ENCODE peak calls at places on chromosomes 4 and X, in four cellular contexts. One of them, this sample, is unnamed.

GRCh38 chr4:88054909-88055308 is 47.5 kb downstream of the PKD2 start:
- DNase-seq in HepG2: peak; percentile 70
- DNase-seq in HEK293T: peak; percentile 46
- DNase-seq in GM12878: no peak
- DNase-seq in this sample: peak; percentile 34

GRCh38 chr4:1870578-1871443 is at the start of gene NSD2:
- DNase-seq in HepG2: peak; percentile 67
- DNase-seq in HEK293T: peak; percentile 94
- DNase-seq in GM12878: no peak
- DNase-seq in this sample: peak; percentile 94

GRCh38 chr4:3040447-3041191 is 33.7 kb downstream of the HTT-AS start:
- DNase-seq in HepG2: no peak
- DNase-seq in GM12878: no peak
- DNase-seq in HEK293T: no peak
- DNase-seq in this sample: no peak

GRCh38 chr4:24795666-24796381 is 451 bp downstream of the SOD3 start:
- DNase-seq in HEK293T: no peak
- DNase-seq in GM12878: no peak
- DNase-seq in HepG2: no peak
- DNase-seq in this sample: no peak

GRCh38 chr4:7161721-7162214 is 30.6 kb upstream of the SORCS2 start:
- DNase-seq in HEK293T: no peak
- DNase-seq in GM12878: no peak
- DNase-seq in HepG2: no peak
- DNase-seq in this sample: no peak

GRCh38 chrX:111086521-111087127 is 9.4 kb upstream of the PAK3 start:
- DNase-seq in HEK293T: no peak
- DNase-seq in HepG2: no peak
- DNase-seq in GM12878: no peak
- DNase-seq in this sample: no peak

GRCh38 chrX:152072236-152072635 is 66.1 kb downstream of the MAGEA10 start:
- DNase-seq in HepG2: peak; percentile 0
- DNase-seq in GM12878: no peak
- DNase-seq in HEK293T: no peak
- DNase-seq in this sample: peak; percentile 16

GRCh38 chr4:112520598-112521122 is 4.7 kb upstream of the NEUROG2 start:
- DNase-seq in HepG2: no peak
- DNase-seq in GM12878: no peak
- DNase-seq in HEK293T: no peak
- DNase-seq in this sample: no peak

GRCh38 chr4:151540728-151541437 is 131.9 kb downstream of the FHIP1A start:
- DNase-seq in GM12878: no peak
- DNase-seq in HepG2: no peak
- DNase-seq in HEK293T: peak; percentile 13
- DNase-seq in this sample: no peak

GRCh38 chr4:73189274-73189810 is 69.3 kb downstream of the ANKRD17 start:
- DNase-seq in HepG2: no peak
- DNase-seq in GM12878: no peak
- DNase-seq in HEK293T: no peak
- DNase-seq in this sample: no peak

GRCh38 chr4:891747-892146 is 40.4 kb downstream of the GAK start:
- DNase-seq in HepG2: peak; percentile 10
- DNase-seq in HEK293T: peak; percentile 21
- DNase-seq in GM12878: no peak
- DNase-seq in this sample: peak; percentile 38

GRCh38 chrX:100964362-100964761 is 5.1 kb upstream of the ARL13A start:
- DNase-seq in HepG2: no peak
- DNase-seq in HEK293T: no peak
- DNase-seq in GM12878: no peak
- DNase-seq in this sample: no peak

GRCh38 chr4:36304138-36304681 is 22.8 kb downstream of the DTHD1 start:
- DNase-seq in HEK293T: no peak
- DNase-seq in HepG2: no peak
- DNase-seq in GM12878: no peak
- DNase-seq in this sample: no peak

GRCh38 chr4:38621004-38621684 is 42.9 kb upstream of the KLF3 start:
- DNase-seq in GM12878: no peak
- DNase-seq in HEK293T: peak; percentile 15
- DNase-seq in HepG2: peak; percentile 44
- DNase-seq in this sample: peak; percentile 71

GRCh38 chrX:73581002-73581628 is 18.1 kb downstream of the CHIC1 start:
- DNase-seq in HEK293T: peak; percentile 8
- DNase-seq in GM12878: no peak
- DNase-seq in HepG2: no peak
- DNase-seq in this sample: no peak

GRCh38 chrX:102765217-102765616 is 44.7 kb downstream of the GPRASP3 start:
- DNase-seq in HepG2: no peak
- DNase-seq in GM12878: no peak
- DNase-seq in HEK293T: no peak
- DNase-seq in this sample: no peak
- TF ChIP-seq FOXK2 in HepG2: no peak
- TF ChIP-seq FOXK2 in GM12878: no peak
- TF ChIP-seq FOXK2 in HEK293T: no peak
- TF ChIP-seq FOXK2 in this sample: no peak

GRCh38 chr4:113828712-113829111 is 67.2 kb upstream of the CAMK2D start:
- DNase-seq in GM12878: no peak
- DNase-seq in HepG2: no peak
- DNase-seq in HEK293T: no peak
- DNase-seq in this sample: no peak

GRCh38 chr4:113826431-113826830 is 64.9 kb upstream of the CAMK2D start:
- DNase-seq in GM12878: no peak
- DNase-seq in HEK293T: no peak
- DNase-seq in HepG2: no peak
- DNase-seq in this sample: no peak

GRCh38 chr4:113823291-113823659 is 61.7 kb upstream of the CAMK2D start:
- DNase-seq in GM12878: peak; percentile 85
- DNase-seq in HepG2: no peak
- DNase-seq in HEK293T: no peak
- DNase-seq in this sample: no peak

GRCh38 chr4:113825272-113825671 is 63.7 kb upstream of the CAMK2D start:
- DNase-seq in GM12878: peak; percentile 95
- DNase-seq in HEK293T: no peak
- DNase-seq in HepG2: no peak
- DNase-seq in this sample: no peak

GRCh38 chr4:113827285-113827684 is 65.7 kb upstream of the CAMK2D start:
- DNase-seq in GM12878: no peak
- DNase-seq in HEK293T: no peak
- DNase-seq in HepG2: no peak
- DNase-seq in this sample: no peak
- TF ChIP-seq FOXK2 in GM12878: no peak
- TF ChIP-seq FOXK2 in HEK293T: no peak
- TF ChIP-seq FOXK2 in HepG2: no peak
- TF ChIP-seq FOXK2 in this sample: no peak

GRCh38 chr4:147842573-147842972 is 110.7 kb downstream of the ARHGAP10 start:
- DNase-seq in HEK293T: no peak
- DNase-seq in GM12878: no peak
- DNase-seq in HepG2: no peak
- DNase-seq in this sample: peak; percentile 19

GRCh38 chr4:147839651-147840050 is 107.8 kb downstream of the ARHGAP10 start:
- DNase-seq in HEK293T: no peak
- DNase-seq in HepG2: no peak
- DNase-seq in GM12878: no peak
- DNase-seq in this sample: no peak

GRCh38 chr4:147846318-147847135 is 114.6 kb downstream of the ARHGAP10 start:
- DNase-seq in HEK293T: no peak
- DNase-seq in HepG2: no peak
- DNase-seq in GM12878: peak; percentile 77
- DNase-seq in this sample: no peak

GRCh38 chr4:147840846-147841732 is 109.2 kb downstream of the ARHGAP10 start:
- DNase-seq in HepG2: no peak
- DNase-seq in GM12878: peak; percentile 31
- DNase-seq in HEK293T: no peak
- DNase-seq in this sample: no peak

DNA sequence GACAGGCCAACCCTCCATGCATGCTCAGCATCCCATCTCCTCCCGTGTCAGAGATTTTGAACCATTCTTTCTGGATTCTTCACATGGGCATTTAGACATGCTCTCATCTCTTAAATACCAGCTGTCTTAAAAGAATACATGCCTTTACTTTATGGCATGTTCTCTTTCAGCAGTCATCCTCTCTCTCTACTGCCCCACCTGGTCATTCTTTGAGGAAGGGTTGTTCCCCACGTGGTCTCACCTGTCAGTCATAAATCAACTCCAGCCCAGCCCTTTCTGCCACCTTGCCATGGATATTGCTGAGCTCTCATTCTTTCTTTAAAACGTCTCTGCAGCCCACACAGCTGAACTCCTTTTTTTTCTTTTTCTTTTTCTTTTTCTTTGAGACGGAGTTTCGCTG is 111.3 kb downstream of the ARHGAP10 start:
- DNase-seq in GM12878: no peak
- DNase-seq in HEK293T: peak; percentile 72
- DNase-seq in HepG2: peak; percentile 16
- DNase-seq in this sample: peak; percentile 51
- TF ChIP-seq FOXK2 in GM12878: no peak
- TF ChIP-seq FOXK2 in HEK293T: no peak
- TF ChIP-seq FOXK2 in HepG2: no peak
- TF ChIP-seq FOXK2 in this sample: no peak

GRCh38 chr4:62487016-62487415 is 1286.9 kb downstream of the ADGRL3 start:
- DNase-seq in HEK293T: no peak
- DNase-seq in HepG2: no peak
- DNase-seq in GM12878: no peak
- DNase-seq in this sample: no peak

GRCh38 chr4:62484357-62484756 is 1284.2 kb downstream of the ADGRL3 start:
- DNase-seq in HepG2: no peak
- DNase-seq in HEK293T: no peak
- DNase-seq in GM12878: no peak
- DNase-seq in this sample: no peak

DNA sequence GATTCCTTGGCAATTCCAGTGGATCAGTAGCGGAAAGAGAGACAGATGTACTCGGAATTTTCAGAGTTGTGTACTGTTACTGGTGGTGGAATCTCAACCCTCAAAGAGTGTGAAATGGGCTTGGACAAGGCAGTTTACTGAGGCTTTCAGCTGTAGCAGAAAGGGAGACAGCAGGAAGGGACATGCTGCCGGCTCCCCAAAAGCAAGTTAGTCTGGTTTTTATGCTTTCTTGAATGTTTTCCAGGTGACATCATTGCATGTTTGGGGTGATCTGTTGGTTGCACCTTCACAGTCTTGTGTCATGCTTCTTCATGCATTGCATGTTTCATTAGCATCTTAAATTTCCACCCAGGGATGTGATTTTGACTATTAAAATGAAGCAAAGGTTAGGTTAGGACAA is 1282.2 kb downstream of the ADGRL3 start:
- DNase-seq in HepG2: no peak
- DNase-seq in HEK293T: no peak
- DNase-seq in GM12878: no peak
- DNase-seq in this sample: no peak
- TF ChIP-seq FOXK2 in HepG2: no peak
- TF ChIP-seq FOXK2 in HEK293T: no peak
- TF ChIP-seq FOXK2 in GM12878: no peak
- TF ChIP-seq FOXK2 in this sample: no peak